ENCODE peak calls at places on chromosomes 12 and 14, in nine cellular contexts. O is Caco-2; M is body of pancreas; C is mesenchymal stem cell; R is fibroblast of pulmonary artery; W is CD8-positive, alpha-beta T cell; D is fibroblast of villous mesenchyme; N is A673; I is AG04450. U is an unnamed sample.

GRCh38 chr14:105337966-105338365 is 23.4 kb downstream of the PACS2 start:
- DNase-seq in O (no peak), M (no peak), C (no peak), R (peak), W (no peak), D (no peak), N (no peak), I (no peak), U (no peak)

GRCh38 chr14:106530423-106531107 is 1004.2 kb downstream of the TMEM121 start:
- DNase-seq in O (peak), M (no peak), C (no peak), R (no peak), W (peak), D (no peak), N (peak), I (no peak), U (no peak)

GRCh38 chr14:28382460-28383220 is 383.9 kb upstream of the FOXG1 start:
- DNase-seq in O (peak), M (no peak), C (peak), R (peak), W (no peak), D (peak), N (peak), I (no peak), U (peak)

GRCh38 chr14:71725802-71726638 is 206.2 kb upstream of the RGS6 start:
- DNase-seq in O (no peak), M (no peak), C (peak), R (peak), W (no peak), D (peak), N (peak), I (no peak), U (peak)

GRCh38 chr12:124898200-124898950 is 16.1 kb downstream of the UBC start:
- DNase-seq in O (peak), M (peak), C (peak), R (peak), W (peak), D (no peak), N (peak), I (no peak), U (peak)

GRCh38 chr12:10098762-10099161 is at the start of gene CLEC1A:
- DNase-seq in O (no peak), M (no peak), C (peak), R (no peak), W (no peak), D (no peak), N (no peak), I (no peak), U (no peak)

GRCh38 chr14:101374373-101375338 is 186.6 kb upstream of the DIO3 start:
- DNase-seq in O (no peak), M (no peak), C (no peak), R (no peak), W (no peak), D (no peak), N (no peak), I (no peak), U (no peak)

GRCh38 chr14:66216763-66217162 is 269.4 kb upstream of the CCDC196 start:
- DNase-seq in O (no peak), M (no peak), C (no peak), R (no peak), W (no peak), D (no peak), N (no peak), I (no peak), U (peak)

GRCh38 chr12:105264771-105265170 is 28.8 kb upstream of the APPL2 start:
- DNase-seq in O (no peak), M (no peak), C (no peak), R (no peak), W (no peak), D (no peak), N (no peak), I (no peak), U (no peak)

GRCh38 chr14:71380271-71380670 is 473.0 kb downstream of the PCNX1 start:
- DNase-seq in O (peak), M (no peak), C (peak), R (peak), W (no peak), D (peak), N (peak), I (no peak), U (no peak)

GRCh38 chr12:131390408-131391100 is 320.3 kb upstream of the SFSWAP start:
- DNase-seq in O (peak), M (peak), C (no peak), R (no peak), W (no peak), D (no peak), N (no peak), I (no peak), U (no peak)

GRCh38 chr14:37623552-37623951 is 28.1 kb downstream of the TTC6 start:
- DNase-seq in O (no peak), M (no peak), C (peak), R (peak), W (no peak), D (no peak), N (peak), I (no peak), U (peak)

GRCh38 chr14:75702107-75702506 is 41.1 kb downstream of the TTLL5 start:
- DNase-seq in O (no peak), M (no peak), C (no peak), R (no peak), W (no peak), D (no peak), N (no peak), I (no peak), U (no peak)

GRCh38 chr12:119440961-119441360 is 106.4 kb downstream of the CCDC60 start:
- DNase-seq in O (no peak), M (no peak), C (no peak), R (no peak), W (no peak), D (no peak), N (no peak), I (no peak), U (no peak)

GRCh38 chr14:104220225-104221070 is 82.1 kb downstream of the KIF26A start:
- DNase-seq in O (no peak), M (no peak), C (no peak), R (no peak), W (no peak), D (no peak), N (no peak), I (no peak), U (no peak)

GRCh38 chr14:21525995-21526671 is at the start of gene SALL2:
- DNase-seq in O (peak), M (peak), C (peak), R (peak), W (peak), D (peak), N (peak), I (peak), U (peak)

GRCh38 chr12:15525414-15525813 is 203.1 kb downstream of the PTPRO start:
- DNase-seq in O (no peak), M (no peak), C (no peak), R (no peak), W (no peak), D (no peak), N (no peak), I (no peak), U (no peak)

GRCh38 chr12:62190921-62191746 is 69.1 kb upstream of the USP15 start:
- DNase-seq in O (no peak), M (peak), C (no peak), R (no peak), W (no peak), D (peak), N (peak), I (peak), U (no peak)

GRCh38 chr12:80053048-80053790 is 46.1 kb upstream of the OTOGL start:
- DNase-seq in O (no peak), M (peak), C (peak), R (peak), W (no peak), D (peak), N (no peak), I (peak), U (peak)

GRCh38 chr12:117161460-117162166 is 28.7 kb downstream of the FBXO21 start:
- DNase-seq in O (no peak), M (no peak), C (no peak), R (peak), W (no peak), D (no peak), N (no peak), I (no peak), U (no peak)

GRCh38 chr14:100608586-100609330 is 21.5 kb upstream of the BEGAIN start:
- DNase-seq in O (no peak), M (no peak), C (no peak), R (no peak), W (no peak), D (no peak), N (no peak), I (no peak), U (no peak)

GRCh38 chr14:72887514-72887913 is 6.4 kb downstream of the DPF3 start:
- DNase-seq in O (no peak), M (no peak), C (no peak), R (no peak), W (no peak), D (no peak), N (no peak), I (no peak), U (no peak)
- H3K4me3 ChIP-seq in O (no peak), M (no peak), C (no peak), R (no peak), W (no peak), D (no peak), N (no peak), I (no peak), U (no peak)

GRCh38 chr14:90058876-90059458 is 2.8 kb upstream of the KCNK13 start:
- DNase-seq in O (no peak), M (no peak), C (no peak), R (no peak), W (no peak), D (peak), N (no peak), I (no peak), U (no peak)

GRCh38 chr14:90060312-90060964 is 1.4 kb upstream of the KCNK13 start:
- DNase-seq in O (peak), M (peak), C (peak), R (peak), W (peak), D (peak), N (peak), I (no peak), U (peak)

GRCh38 chr14:90060965-90061848 is 587 bp upstream of the KCNK13 start:
- DNase-seq in O (peak), M (no peak), C (peak), R (no peak), W (no peak), D (no peak), N (no peak), I (no peak), U (no peak)

GRCh38 chr14:90061849-90062794 is at the start of gene KCNK13:
- DNase-seq in O (peak), M (peak), C (peak), R (no peak), W (no peak), D (no peak), N (peak), I (no peak), U (no peak)

GRCh38 chr14:90062852-90063539 is 1.2 kb downstream of the KCNK13 start:
- DNase-seq in O (no peak), M (no peak), C (no peak), R (no peak), W (no peak), D (no peak), N (no peak), I (no peak), U (no peak)
- H3K4me3 ChIP-seq in O (no peak), M (no peak), C (no peak), R (no peak), W (peak), D (no peak), N (no peak), I (no peak), U (no peak)

GRCh38 chr12:57940052-57940914 is 1.1 kb upstream of the ATP23 start:
- DNase-seq in O (peak), M (peak), C (no peak), R (no peak), W (no peak), D (no peak), N (no peak), I (no peak), U (no peak)
- H3K4me3 ChIP-seq in O (peak), M (no peak), C (no peak), R (peak), W (peak), D (peak), N (peak), I (peak), U (peak)

GRCh38 chr14:23438130-23438893 is 2.9 kb upstream of the MYH7 start:
- DNase-seq in O (no peak), M (no peak), C (no peak), R (no peak), W (no peak), D (no peak), N (no peak), I (no peak), U (no peak)
- H3K4me3 ChIP-seq in O (no peak), M (no peak), C (no peak), R (no peak), W (no peak), D (no peak), N (no peak), I (no peak), U (no peak)

DNA sequence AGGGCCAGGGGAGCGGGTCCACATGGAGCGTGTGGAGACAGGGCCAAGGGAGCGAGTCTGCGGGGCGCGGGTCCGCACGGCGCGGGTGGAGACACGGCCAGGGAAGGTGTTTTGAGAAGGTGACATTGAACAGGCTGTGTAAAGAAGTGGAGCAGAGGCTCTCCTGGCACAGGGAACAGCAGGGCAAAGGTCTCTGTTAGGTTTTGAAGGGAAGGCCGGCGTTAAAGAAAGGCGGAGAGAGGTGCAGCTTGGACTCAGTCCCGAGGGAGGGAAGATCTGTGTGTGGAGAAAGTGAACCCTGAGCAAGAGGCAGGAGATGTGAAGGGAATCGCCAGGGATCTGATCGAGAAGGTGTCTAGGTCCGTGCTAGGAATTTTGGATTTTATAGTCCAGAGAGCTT is 1.8 kb downstream of the PXMP2 start:
- DNase-seq in O (peak), M (peak), C (no peak), R (no peak), W (no peak), D (no peak), N (no peak), I (no peak), U (no peak)
- H3K4me3 ChIP-seq in O (peak), M (no peak), C (no peak), R (no peak), W (no peak), D (peak), N (peak), I (peak), U (no peak)

GRCh38 chr12:54127538-54128259 is 61.1 kb downstream of the SMUG1 start:
- DNase-seq in O (no peak), M (no peak), C (no peak), R (no peak), W (no peak), D (no peak), N (no peak), I (no peak), U (no peak)

GRCh38 chr12:54129028-54129903 is 59.5 kb downstream of the SMUG1 start:
- DNase-seq in O (no peak), M (no peak), C (no peak), R (no peak), W (no peak), D (no peak), N (no peak), I (no peak), U (no peak)

GRCh38 chr12:54128466-54128865 is 60.3 kb downstream of the SMUG1 start:
- DNase-seq in O (no peak), M (no peak), C (no peak), R (no peak), W (no peak), D (no peak), N (no peak), I (no peak), U (no peak)

GRCh38 chr12:54125950-54126695 is 62.7 kb downstream of the SMUG1 start:
- DNase-seq in O (no peak), M (peak), C (no peak), R (no peak), W (no peak), D (no peak), N (no peak), I (no peak), U (peak)

GRCh38 chr12:54126696-54127537 is 61.9 kb downstream of the SMUG1 start:
- DNase-seq in O (no peak), M (peak), C (no peak), R (no peak), W (no peak), D (no peak), N (peak), I (no peak), U (peak)
- H3K4me3 ChIP-seq in O (no peak), M (peak), C (peak), R (peak), W (peak), D (peak), N (peak), I (no peak), U (peak)

DNA sequence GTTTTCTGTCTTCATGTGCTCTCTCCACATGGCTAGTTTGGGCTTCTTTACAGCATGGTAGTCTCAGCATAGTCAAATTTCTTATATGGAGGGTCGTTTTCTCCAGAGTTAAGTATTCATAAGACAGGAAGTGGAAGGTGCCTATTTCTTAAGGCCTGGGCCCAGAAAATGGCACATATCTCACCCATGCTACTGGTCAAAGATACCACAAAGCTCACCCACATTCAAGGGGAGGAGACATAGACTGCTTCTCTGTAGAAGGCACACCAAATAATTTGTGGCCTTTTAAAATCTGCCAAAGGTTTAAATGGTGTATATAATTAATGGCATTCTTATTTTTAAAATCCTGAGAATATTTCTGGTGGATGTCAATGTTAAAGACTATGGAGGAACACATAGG is 44.8 kb downstream of the CCDC91 start:
- DNase-seq in O (no peak), M (no peak), C (no peak), R (no peak), W (no peak), D (no peak), N (no peak), I (no peak), U (no peak)
- H3K4me3 ChIP-seq in O (no peak), M (no peak), C (no peak), R (no peak), W (no peak), D (no peak), N (no peak), I (no peak), U (no peak)

DNA sequence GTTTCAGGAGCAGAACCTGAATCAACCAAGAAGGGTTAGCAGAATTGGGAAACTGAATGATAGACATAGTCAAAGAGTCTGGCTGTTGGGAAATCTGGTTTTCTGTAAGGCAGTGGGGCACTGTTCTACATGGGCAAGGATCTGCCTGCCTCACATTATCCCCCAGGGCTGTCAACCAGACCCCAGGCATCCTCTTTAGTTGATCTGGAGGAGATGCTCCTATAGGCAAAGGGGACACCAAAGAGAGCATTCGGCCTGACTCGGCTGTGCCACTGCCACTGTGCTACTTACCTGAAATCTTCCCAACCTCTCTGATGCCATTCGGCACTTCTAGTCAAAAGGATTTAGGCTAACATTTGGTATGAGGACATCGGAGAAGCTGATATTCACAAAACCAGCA is 4.1 kb downstream of the ISCU start:
- DNase-seq in O (no peak), M (no peak), C (no peak), R (no peak), W (no peak), D (no peak), N (no peak), I (no peak), U (no peak)
- H3K4me3 ChIP-seq in O (no peak), M (no peak), C (no peak), R (no peak), W (no peak), D (no peak), N (no peak), I (no peak), U (no peak)

GRCh38 chr14:73713206-73713803 is 879 bp downstream of the PNMA1 start:
- DNase-seq in O (no peak), M (no peak), C (no peak), R (no peak), W (no peak), D (no peak), N (no peak), I (no peak), U (no peak)
- H3K4me3 ChIP-seq in O (peak), M (peak), C (peak), R (peak), W (peak), D (peak), N (peak), I (peak), U (peak)

U was measured in fibroblast of mammary gland.